ENCODE peak calls at places on chromosomes 5 and 9, in four cellular contexts. One of them, this sample, is unnamed.

GRCh38 chr5:135186662-135187522 is 152.9 kb upstream of the PITX1 start:
- DNase-seq in left lung: no peak
- DNase-seq in WERI-Rb-1: no peak
- DNase-seq in sigmoid colon: no peak
- DNase-seq in this sample: no peak

GRCh38 chr9:88773627-88774244 is 217.5 kb upstream of the S1PR3 start:
- DNase-seq in sigmoid colon: no peak
- DNase-seq in left lung: no peak
- DNase-seq in WERI-Rb-1: no peak
- DNase-seq in this sample: no peak

GRCh38 chr9:129156163-129156562 is 21.9 kb downstream of the IER5L start:
- DNase-seq in left lung: no peak
- DNase-seq in sigmoid colon: no peak
- DNase-seq in WERI-Rb-1: no peak
- DNase-seq in this sample: no peak

GRCh38 chr5:90941002-90941720 is 382.6 kb downstream of the ADGRV1 start:
- DNase-seq in sigmoid colon: no peak
- DNase-seq in WERI-Rb-1: no peak
- DNase-seq in left lung: no peak
- DNase-seq in this sample: no peak

GRCh38 chr5:91591076-91591475 is 208.0 kb upstream of the ARRDC3 start:
- DNase-seq in WERI-Rb-1: no peak
- DNase-seq in left lung: no peak
- DNase-seq in sigmoid colon: no peak
- DNase-seq in this sample: no peak

GRCh38 chr9:98195671-98196070 is 3.2 kb upstream of the CORO2A start:
- DNase-seq in left lung: no peak
- DNase-seq in sigmoid colon: no peak
- DNase-seq in WERI-Rb-1: no peak
- DNase-seq in this sample: no peak

GRCh38 chr9:95852059-95853032 is 23.1 kb upstream of the ERCC6L2 start:
- DNase-seq in left lung: no peak
- DNase-seq in sigmoid colon: no peak
- DNase-seq in WERI-Rb-1: no peak
- DNase-seq in this sample: no peak

GRCh38 chr5:140857987-140858240 is 2.2 kb downstream of the PCDHA10 start:
- DNase-seq in left lung: no peak
- DNase-seq in WERI-Rb-1: no peak
- DNase-seq in sigmoid colon: no peak
- DNase-seq in this sample: no peak

GRCh38 chr5:118923295-118924005 is 64.9 kb downstream of the DTWD2 start:
- DNase-seq in sigmoid colon: no peak
- DNase-seq in WERI-Rb-1: no peak
- DNase-seq in left lung: no peak
- DNase-seq in this sample: no peak

GRCh38 chr5:131720714-131721113 is 76.1 kb downstream of the FNIP1 start:
- DNase-seq in sigmoid colon: no peak
- DNase-seq in WERI-Rb-1: no peak
- DNase-seq in left lung: no peak
- DNase-seq in this sample: no peak

GRCh38 chr5:165031361-165031760 is 1525.9 kb downstream of the MAT2B start:
- DNase-seq in left lung: no peak
- DNase-seq in WERI-Rb-1: no peak
- DNase-seq in sigmoid colon: no peak
- DNase-seq in this sample: no peak

GRCh38 chr9:23567756-23568155 is 258.3 kb downstream of the ELAVL2 start:
- DNase-seq in sigmoid colon: no peak
- DNase-seq in WERI-Rb-1: no peak
- DNase-seq in left lung: no peak
- DNase-seq in this sample: no peak

GRCh38 chr9:78365979-78366697 is 69.2 kb downstream of the PSAT1 start:
- DNase-seq in sigmoid colon: no peak
- DNase-seq in left lung: no peak
- DNase-seq in WERI-Rb-1: no peak
- DNase-seq in this sample: no peak

DNA sequence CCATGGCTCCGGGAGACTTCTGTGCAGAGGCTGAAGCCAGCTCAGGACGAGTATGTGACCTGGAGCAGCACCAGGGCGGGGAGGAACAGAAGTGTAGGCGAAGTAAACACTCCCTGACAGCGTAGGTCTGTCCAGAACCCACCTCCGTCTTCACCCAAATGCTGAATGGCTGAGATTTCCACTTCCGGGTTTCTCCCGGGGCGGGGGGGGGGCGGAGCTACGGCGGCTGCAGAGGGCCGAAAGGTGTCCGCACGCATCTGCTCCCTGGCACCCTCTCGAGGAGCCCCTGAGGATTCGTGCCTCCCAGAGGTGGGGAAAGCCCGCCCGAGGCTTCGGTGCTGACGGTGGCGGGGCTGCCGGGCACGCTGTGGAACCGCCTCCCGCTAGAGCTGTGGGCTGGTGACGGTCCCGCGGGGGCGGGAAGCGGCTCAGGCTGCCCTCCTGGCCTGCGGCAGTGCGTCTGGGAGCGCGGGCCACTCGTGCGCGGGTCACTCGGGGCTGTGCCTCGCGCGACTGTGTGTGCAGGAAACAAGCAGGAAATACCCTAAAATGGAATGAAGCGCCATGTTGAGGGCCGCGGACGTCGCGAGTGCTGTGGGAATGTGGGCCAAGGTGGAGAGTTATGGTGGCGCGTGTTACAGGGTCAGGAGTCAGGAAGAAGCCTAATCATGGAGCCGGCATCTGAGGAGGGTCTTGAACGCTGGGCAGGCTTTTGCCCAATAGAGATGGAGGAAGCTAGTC is 1425.4 kb downstream of the FOXD4L5 start:
- DNase-seq in sigmoid colon: no peak
- DNase-seq in WERI-Rb-1: peak; percentile 54
- DNase-seq in left lung: peak; percentile 70
- DNase-seq in this sample: no peak
- H3K4me3 ChIP-seq in sigmoid colon: peak overlapping the region; percentile 37
- H3K4me3 ChIP-seq in WERI-Rb-1: peak overlapping the region; percentile 44
- H3K4me3 ChIP-seq in left lung: peak overlapping the region; percentile 20
- H3K4me3 ChIP-seq in this sample: peak overlapping the region; percentile 47

DNA sequence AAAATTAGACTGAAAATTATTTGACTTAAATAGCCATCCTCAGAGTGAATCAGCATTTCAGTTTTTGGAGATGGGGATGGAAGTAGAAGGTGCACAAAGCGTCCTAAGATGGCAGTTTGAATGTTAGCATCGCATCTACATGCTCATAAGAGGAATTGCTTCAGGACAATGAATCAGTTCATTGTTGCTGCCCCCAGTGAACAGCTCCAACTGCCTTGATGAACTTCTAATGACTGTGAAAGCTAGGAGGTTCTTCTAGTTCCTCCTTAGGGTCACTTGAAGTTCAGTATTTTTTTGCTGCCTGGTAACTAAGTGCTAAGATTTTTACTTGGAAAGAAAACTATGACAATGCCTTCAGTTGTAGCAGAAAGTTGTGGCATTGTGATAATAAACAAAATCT is 271.5 kb downstream of the RAB3C start:
- DNase-seq in left lung: no peak
- DNase-seq in sigmoid colon: no peak
- DNase-seq in WERI-Rb-1: no peak
- DNase-seq in this sample: no peak
- TF ChIP-seq CTCF in left lung: no peak
- TF ChIP-seq CTCF in sigmoid colon: no peak
- TF ChIP-seq CTCF in WERI-Rb-1: no peak
- TF ChIP-seq CTCF in this sample: no peak

GRCh38 chr9:69036799-69037198 is 1.2 kb downstream of the FXN start:
- DNase-seq in sigmoid colon: no peak
- DNase-seq in WERI-Rb-1: no peak
- DNase-seq in left lung: no peak
- DNase-seq in this sample: no peak
- H3K4me3 ChIP-seq in sigmoid colon: peak overlapping the region; percentile 68
- H3K4me3 ChIP-seq in WERI-Rb-1: no peak overlapping the region
- H3K4me3 ChIP-seq in left lung: peak overlapping the region; percentile 74
- H3K4me3 ChIP-seq in this sample: peak overlapping the region; percentile 60

DNA sequence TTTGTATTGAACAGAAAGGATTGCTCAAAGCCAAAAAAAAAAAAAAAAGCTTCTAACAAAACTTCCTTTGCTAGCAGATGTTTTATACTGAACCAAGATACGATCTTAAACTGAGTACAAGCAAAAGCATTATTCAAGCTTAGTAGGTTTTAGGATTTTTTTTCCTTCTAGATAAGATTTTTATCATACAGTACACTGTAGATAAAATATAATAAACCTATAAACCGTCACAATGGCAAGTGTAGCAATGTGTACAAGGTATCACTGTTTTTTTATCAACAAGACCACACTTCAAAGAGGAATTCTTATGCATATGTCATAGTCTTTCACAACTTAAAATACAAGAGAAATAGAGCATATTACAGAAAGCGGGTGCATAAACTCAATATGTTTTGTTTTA is 56.5 kb upstream of the TRPM3 start:
- DNase-seq in sigmoid colon: no peak
- DNase-seq in left lung: no peak
- DNase-seq in WERI-Rb-1: no peak
- DNase-seq in this sample: no peak
- TF ChIP-seq CTCF in sigmoid colon: no peak
- TF ChIP-seq CTCF in left lung: no peak
- TF ChIP-seq CTCF in WERI-Rb-1: no peak
- TF ChIP-seq CTCF in this sample: no peak

GRCh38 chr9:13568446-13568845 is 289.0 kb upstream of the MPDZ start:
- DNase-seq in WERI-Rb-1: no peak
- DNase-seq in left lung: no peak
- DNase-seq in sigmoid colon: no peak
- DNase-seq in this sample: no peak
- H3K4me3 ChIP-seq in WERI-Rb-1: peak overlapping the region; percentile 34
- H3K4me3 ChIP-seq in left lung: peak overlapping the region; percentile 8
- H3K4me3 ChIP-seq in sigmoid colon: peak overlapping the region; percentile 29
- H3K4me3 ChIP-seq in this sample: no peak overlapping the region